ENCODE peak calls at places on chromosome 5, in five cellular contexts. Q, G, D, W and X are unnamed samples.

GRCh38 chr5:81787843-81788242 is 36.9 kb upstream of the SSBP2 start:
- DNase-seq in Q (peak; percentile 85), G (no peak), D (no peak), W (peak; percentile 87), X (peak; percentile 86)

GRCh38 chr5:123681061-123681460 is 169.1 kb downstream of the CSNK1G3 start:
- DNase-seq in Q (no peak), G (no peak), D (no peak), W (no peak), X (peak; percentile 43)

GRCh38 chr5:58800410-58800809 is 217.5 kb downstream of the RAB3C start:
- DNase-seq in Q (no peak), G (no peak), D (no peak), W (no peak), X (no peak)

GRCh38 chr5:171874210-171874609 is 88.6 kb downstream of the SMIM23 start:
- DNase-seq in Q (peak; percentile 67), G (no peak), D (no peak), W (peak; percentile 76), X (peak; percentile 84)

GRCh38 chr5:108820983-108821382 is 73.3 kb downstream of the FER start:
- DNase-seq in Q (no peak), G (no peak), D (no peak), W (no peak), X (no peak)

GRCh38 chr5:173778784-173779304 is 109.3 kb upstream of the CPEB4 start:
- DNase-seq in Q (peak; percentile 71), G (no peak), D (no peak), W (no peak), X (peak; percentile 42)

GRCh38 chr5:175657593-175658271 is at the start of gene HRH2:
- DNase-seq in Q (peak; percentile 4), G (peak; percentile 34), D (peak; percentile 53), W (no peak), X (no peak)

GRCh38 chr5:98454407-98454806 is 319.1 kb upstream of the RGMB start:
- DNase-seq in Q (peak; percentile 67), G (no peak), D (no peak), W (peak; percentile 72), X (peak; percentile 73)

GRCh38 chr5:60977956-60978737 is 33.1 kb downstream of the NDUFAF2 start:
- DNase-seq in Q (no peak), G (no peak), D (no peak), W (no peak), X (peak; percentile 28)

GRCh38 chr5:66933066-66933465 is 263.5 kb downstream of the CD180 start:
- DNase-seq in Q (peak; percentile 64), G (no peak), D (no peak), W (peak; percentile 66), X (peak; percentile 13)

DNA sequence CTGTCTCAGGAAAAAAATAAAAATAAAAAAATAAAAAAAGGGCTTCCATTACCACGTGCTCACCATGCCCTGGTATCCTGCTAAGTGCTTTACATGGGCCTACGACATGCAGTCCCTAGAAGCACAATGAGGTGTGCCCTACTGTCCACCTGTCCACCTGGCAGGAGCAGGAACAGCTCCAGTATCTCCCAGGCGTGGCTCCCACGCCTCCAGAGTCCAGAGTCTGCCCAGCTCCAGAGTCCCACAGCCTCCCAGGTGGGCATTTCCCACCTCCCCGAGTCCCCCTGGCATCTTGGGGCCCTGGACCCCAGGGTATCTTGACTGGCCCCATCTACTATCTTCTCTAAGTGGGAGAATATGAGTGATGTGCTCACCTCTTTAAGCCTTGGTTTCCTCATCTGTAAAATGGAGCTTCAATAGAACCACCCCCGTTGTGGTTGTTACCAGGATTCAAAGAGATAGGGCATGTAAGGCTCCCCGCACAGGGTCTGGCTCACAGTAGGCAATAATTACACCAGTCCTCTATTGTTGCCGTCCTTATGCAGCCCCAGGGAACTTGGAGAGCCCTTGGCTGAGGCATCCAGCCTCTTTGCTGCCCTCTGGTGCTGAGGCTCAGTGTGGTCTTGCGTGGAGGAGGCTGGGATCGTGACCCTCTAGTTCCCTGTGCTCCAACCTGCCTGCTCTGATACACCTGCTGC is 8.9 kb downstream of the CXCL14 start:
- DNase-seq in Q (peak; percentile 67), G (no peak), D (no peak), W (peak; percentile 33), X (peak; percentile 20)
- TF ChIP-seq CTCF in Q (peak; percentile 79), G (no peak), D (peak; percentile 53), W (peak; percentile 55), X (peak; percentile 64)

GRCh38 chr5:114360816-114361723 is 800 bp upstream of the KCNN2 start:
- DNase-seq in Q (no peak), G (no peak), D (peak; percentile 22), W (no peak), X (peak; percentile 8)
- H3K4me3 ChIP-seq in Q (peak overlapping the region; percentile 33), G (no peak overlapping the region), D (peak overlapping the region; percentile 80), W (no peak overlapping the region), X (peak overlapping the region; percentile 57)

GRCh38 chr5:144205141-144205551 is 34.5 kb downstream of the KCTD16 start:
- DNase-seq in Q (peak; percentile 48), G (no peak), D (peak; percentile 17), W (peak; percentile 37), X (peak; percentile 38)
- TF ChIP-seq CTCF in Q (no peak), G (no peak), D (no peak), W (no peak), X (no peak)

DNA sequence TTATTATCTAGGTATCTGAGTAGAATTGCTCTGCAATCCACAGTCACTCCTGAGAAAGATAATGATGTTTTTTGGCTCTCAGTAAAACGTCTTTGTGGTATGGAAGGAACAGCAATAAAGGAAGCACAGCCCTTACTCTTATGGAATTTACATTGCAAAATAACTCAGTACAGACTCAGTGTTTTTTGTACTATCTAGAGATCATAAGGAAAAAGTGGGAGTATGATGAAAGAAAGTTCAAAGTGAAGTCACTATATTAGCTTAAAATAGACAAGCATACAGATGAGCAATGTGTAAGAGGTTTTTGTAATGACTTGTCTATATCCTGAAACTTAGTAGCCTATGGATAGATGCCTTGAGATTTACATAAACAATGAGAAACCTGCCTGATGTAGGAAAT is 86.6 kb upstream of the TAF11L2 start:
- DNase-seq in Q (peak; percentile 87), G (no peak), D (no peak), W (peak; percentile 57), X (peak; percentile 76)
- H3K4me3 ChIP-seq in Q (no peak overlapping the region), G (no peak overlapping the region), D (no peak overlapping the region), W (no peak overlapping the region), X (no peak overlapping the region)

DNA sequence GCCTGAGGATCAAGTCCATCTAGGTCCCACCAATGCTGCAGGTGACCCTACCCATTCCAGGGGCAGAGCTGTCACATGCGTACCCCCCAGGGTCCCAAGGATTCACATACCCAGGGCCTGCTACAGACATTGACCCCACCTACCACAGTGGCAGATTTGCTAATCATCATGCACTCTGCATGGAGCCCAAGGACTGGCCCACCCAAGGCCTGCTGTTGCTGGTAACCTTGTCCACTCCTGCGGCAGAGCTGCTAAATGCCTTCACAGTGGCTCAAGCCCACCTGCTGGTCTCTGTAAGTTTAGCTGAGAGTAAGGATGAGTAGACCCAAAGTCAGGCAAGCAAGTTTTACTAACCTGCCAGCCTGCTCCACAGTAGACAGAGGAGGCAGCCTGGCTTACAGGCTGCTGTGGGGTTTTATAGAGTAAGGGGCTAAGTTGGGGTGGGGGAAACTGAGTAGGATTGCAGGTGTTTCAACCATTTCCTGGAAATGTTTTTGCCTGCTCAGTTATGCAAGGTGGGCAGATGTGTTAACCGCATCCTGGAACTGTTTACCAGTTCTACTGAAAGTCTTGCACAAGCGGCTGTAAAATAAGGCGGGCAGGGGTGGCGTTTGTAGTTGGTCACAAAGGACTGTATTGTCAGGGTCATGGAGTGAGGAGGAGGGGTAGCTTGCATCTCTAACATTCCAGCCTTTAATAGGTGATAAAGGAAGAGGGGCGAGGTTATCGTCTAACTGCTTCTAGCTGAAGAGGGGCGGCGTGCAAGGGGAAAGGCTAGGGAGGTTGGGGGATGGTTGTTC is 2163.5 kb upstream of the WWC1 start:
- DNase-seq in Q (no peak), G (no peak), D (no peak), W (no peak), X (no peak)
- TF ChIP-seq CTCF in Q (no peak), G (no peak), D (no peak), W (no peak), X (no peak)